ENCODE peak calls at places on chromosome 17, in seven cellular contexts. U is gastrocnemius medialis, F is uterus, P is IMR-90, L is A549, D is stomach, Z is spleen. B is an unnamed sample.

GRCh38 chr17:13725286-13725990 is 123.7 kb upstream of the HS3ST3A1 start:
- DNase-seq in P (peak), L (no peak), Z (no peak), U (no peak), F (no peak), D (no peak), B (no peak)

GRCh38 chr17:47203984-47204721 is 5.0 kb upstream of the MYL4 start:
- DNase-seq in F (no peak), U (no peak), L (no peak), Z (no peak), P (peak), D (no peak), B (no peak)

GRCh38 chr17:60077672-60078519 is 825 bp downstream of the HEATR6 start:
- DNase-seq in D (no peak), P (no peak), F (no peak), U (no peak), L (no peak), Z (no peak), B (no peak)

GRCh38 chr17:49987681-49988441 is 7.2 kb downstream of the DLX3 start:
- DNase-seq in F (no peak), P (no peak), D (no peak), L (no peak), U (no peak), Z (no peak), B (no peak)

GRCh38 chr17:38333635-38334295 is 10.0 kb downstream of the GPR179 start:
- DNase-seq in U (no peak), D (peak), Z (no peak), L (peak), F (no peak), P (no peak), B (no peak)

GRCh38 chr17:29615048-29615385 is 7.7 kb downstream of the CORO6 start:
- DNase-seq in D (no peak), U (no peak), Z (peak), P (no peak), L (no peak), F (no peak), B (no peak)

GRCh38 chr17:76558210-76559095 is 18.6 kb downstream of the PRCD start:
- DNase-seq in L (no peak), D (no peak), F (no peak), U (no peak), Z (no peak), P (peak), B (no peak)

GRCh38 chr17:51741447-51741846 is 417.1 kb downstream of the CA10 start:
- DNase-seq in U (no peak), D (no peak), Z (no peak), L (no peak), P (no peak), F (no peak), B (no peak)

GRCh38 chr17:31877911-31878702 is 19.1 kb upstream of the COPRS start:
- DNase-seq in F (no peak), D (no peak), L (no peak), Z (no peak), P (peak), U (no peak), B (no peak)

GRCh38 chr17:6994666-6995246 is 1.1 kb upstream of the ALOX12 start:
- DNase-seq in D (no peak), L (no peak), F (no peak), Z (no peak), P (peak), U (no peak), B (no peak)

GRCh38 chr17:51499906-51500305 is 239.6 kb downstream of the UTP18 start:
- DNase-seq in L (no peak), F (no peak), P (no peak), D (no peak), U (no peak), Z (no peak), B (no peak)

GRCh38 chr17:43418441-43419374 is 19.9 kb downstream of the ARL4D start:
- DNase-seq in D (no peak), L (peak), U (no peak), Z (no peak), P (peak), F (peak), B (no peak)

GRCh38 chr17:43356999-43357398 is 41.8 kb upstream of the ARL4D start:
- DNase-seq in U (peak), L (peak), D (no peak), F (peak), Z (no peak), P (peak), B (no peak)

GRCh38 chr17:35245196-35245486 is 2.3 kb downstream of the SLFN5 start:
- DNase-seq in D (no peak), F (no peak), U (no peak), P (peak), Z (no peak), L (peak), B (no peak)

GRCh38 chr17:52395308-52395707 is 236.8 kb upstream of the CA10 start:
- DNase-seq in L (no peak), P (no peak), U (no peak), D (no peak), F (no peak), Z (no peak), B (no peak)

GRCh38 chr17:29154516-29155234 is 25.5 kb downstream of the MYO18A start:
- DNase-seq in Z (no peak), U (no peak), P (no peak), D (peak), F (no peak), L (no peak), B (no peak)

GRCh38 chr17:81183316-81183715 is 17.3 kb upstream of the AATK start:
- DNase-seq in D (no peak), F (no peak), L (no peak), U (no peak), P (no peak), Z (no peak), B (no peak)

GRCh38 chr17:75785016-75785769 is 587 bp downstream of the UNK start:
- DNase-seq in Z (peak), L (peak), F (peak), P (peak), U (peak), D (peak), B (peak)

GRCh38 chr17:4234406-4234805 is 29.4 kb downstream of the ANKFY1 start:
- DNase-seq in D (no peak), Z (no peak), F (no peak), U (no peak), L (no peak), P (peak), B (no peak)

GRCh38 chr17:10125761-10126553 is 72.4 kb downstream of the GAS7 start:
- DNase-seq in L (no peak), Z (no peak), P (peak), D (no peak), F (peak), U (no peak), B (no peak)

GRCh38 chr17:1153795-1154546 is 25.8 kb downstream of the ABR start:
- DNase-seq in Z (no peak), U (no peak), D (no peak), L (peak), P (peak), F (peak), B (no peak)

GRCh38 chr17:66904760-66905637 is 59.5 kb upstream of the CACNG4 start:
- DNase-seq in Z (peak), P (peak), D (peak), L (peak), F (peak), U (no peak), B (no peak)

GRCh38 chr17:7586673-7587419 is 3.0 kb downstream of the SOX15 start:
- DNase-seq in D (peak), F (no peak), L (peak), P (no peak), Z (no peak), U (no peak), B (no peak)

GRCh38 chr17:6279659-6280058 is 155.3 kb downstream of the AIPL1 start:
- DNase-seq in L (no peak), U (no peak), D (no peak), Z (no peak), F (no peak), P (no peak), B (no peak)

DNA sequence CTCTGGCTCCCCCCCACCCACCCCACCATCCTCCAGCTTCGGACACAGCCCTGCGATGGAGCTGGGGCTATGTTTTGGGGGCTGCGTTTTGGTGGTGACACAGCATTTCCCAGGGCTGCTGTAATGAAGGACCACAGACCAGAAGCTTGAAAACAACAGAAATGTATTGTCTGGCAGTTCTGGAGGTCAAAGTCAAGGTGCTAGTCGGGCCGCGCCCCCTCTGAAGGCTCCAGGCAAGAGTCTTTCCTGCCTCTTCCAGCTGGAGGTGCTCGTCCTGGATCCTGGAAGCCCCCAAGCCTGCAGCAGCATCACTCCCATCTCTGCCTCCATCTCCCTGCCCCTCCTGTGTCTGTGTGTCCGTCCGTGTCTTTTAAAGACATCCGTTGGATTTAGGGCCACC is 50.8 kb downstream of the TBC1D16 start:
- DNase-seq in P (no peak), L (no peak), U (no peak), Z (peak), D (no peak), F (peak), B (no peak)
- TF ChIP-seq POLR2A in P (no peak), L (no peak), U (no peak), Z (no peak), D (no peak), F (no peak), B (no peak)

GRCh38 chr17:41655611-41656111 is 31.3 kb upstream of the KRT17 start:
- DNase-seq in F (no peak), U (no peak), P (no peak), Z (peak), L (no peak), D (peak), B (no peak)
- H3K27ac ChIP-seq in F (no peak), U (no peak), P (no peak), Z (no peak), L (peak), D (peak), B (peak)

GRCh38 chr17:27567563-27567859 is 63.5 kb upstream of the LGALS9 start:
- DNase-seq in L (no peak), P (no peak), F (no peak), D (no peak), Z (peak), U (no peak), B (no peak)

GRCh38 chr17:27564463-27564862 is 66.5 kb upstream of the LGALS9 start:
- DNase-seq in D (no peak), F (no peak), Z (peak), U (no peak), P (no peak), L (no peak), B (no peak)

GRCh38 chr17:27568216-27568615 is 62.8 kb upstream of the LGALS9 start:
- DNase-seq in L (no peak), Z (peak), U (no peak), D (no peak), P (no peak), F (no peak), B (no peak)

GRCh38 chr17:27566673-27567562 is 64.1 kb upstream of the LGALS9 start:
- DNase-seq in L (no peak), U (no peak), D (no peak), Z (peak), P (peak), F (no peak), B (no peak)

GRCh38 chr17:27565874-27566672 is 64.9 kb upstream of the LGALS9 start:
- DNase-seq in F (no peak), D (no peak), U (no peak), Z (peak), P (peak), L (no peak), B (no peak)
- TF ChIP-seq POLR2A in F (no peak), D (no peak), U (no peak), Z (no peak), P (no peak), L (no peak), B (no peak)

DNA sequence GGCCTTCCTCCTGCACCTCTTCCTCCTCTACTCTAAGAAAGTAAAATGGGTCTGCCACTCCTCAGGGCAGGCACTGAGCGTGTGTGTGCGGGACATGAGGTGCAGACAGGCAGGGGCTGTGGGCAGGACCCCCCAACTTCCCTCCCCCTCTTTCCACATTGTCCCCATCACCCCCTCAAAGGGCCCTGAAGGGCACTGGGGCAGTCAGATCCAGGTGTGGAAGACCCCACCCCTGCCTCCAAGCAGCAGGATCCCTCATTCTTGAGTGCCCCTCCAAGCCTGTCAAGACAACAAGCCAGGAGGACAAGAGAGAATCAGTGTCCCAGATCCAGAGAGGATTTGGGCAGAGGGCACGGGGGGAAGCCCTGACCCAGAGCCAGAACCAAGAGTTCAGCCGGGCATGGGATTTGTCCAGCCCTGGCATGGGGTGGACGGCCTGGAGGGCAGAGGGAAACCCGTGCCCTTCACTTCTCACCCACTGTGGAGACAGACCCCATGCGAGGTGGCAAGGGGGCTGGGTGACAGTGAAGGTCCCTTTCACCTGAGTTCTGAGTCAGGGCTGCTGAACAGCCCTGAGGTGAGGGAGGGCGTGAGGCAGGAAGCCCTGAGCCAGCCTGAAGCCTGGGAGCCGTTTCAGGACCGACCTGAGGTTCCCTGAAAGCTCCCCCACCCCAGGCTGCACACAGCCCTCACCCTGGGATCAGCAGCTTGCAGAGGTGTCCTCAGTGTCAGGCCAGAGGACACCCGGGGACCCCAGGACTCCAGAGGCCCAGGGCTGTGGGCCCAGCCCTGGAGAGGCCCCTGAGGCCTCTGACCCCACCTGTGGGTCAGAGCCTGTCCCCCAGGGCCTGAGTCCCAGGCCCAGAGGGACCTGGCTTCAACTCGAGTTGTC is 45.8 kb downstream of the USP22 start:
- DNase-seq in U (no peak), L (no peak), D (no peak), P (no peak), F (no peak), Z (peak), B (no peak)
- H3K27ac ChIP-seq in U (no peak), L (no peak), D (no peak), P (no peak), F (peak), Z (no peak), B (peak)

DNA sequence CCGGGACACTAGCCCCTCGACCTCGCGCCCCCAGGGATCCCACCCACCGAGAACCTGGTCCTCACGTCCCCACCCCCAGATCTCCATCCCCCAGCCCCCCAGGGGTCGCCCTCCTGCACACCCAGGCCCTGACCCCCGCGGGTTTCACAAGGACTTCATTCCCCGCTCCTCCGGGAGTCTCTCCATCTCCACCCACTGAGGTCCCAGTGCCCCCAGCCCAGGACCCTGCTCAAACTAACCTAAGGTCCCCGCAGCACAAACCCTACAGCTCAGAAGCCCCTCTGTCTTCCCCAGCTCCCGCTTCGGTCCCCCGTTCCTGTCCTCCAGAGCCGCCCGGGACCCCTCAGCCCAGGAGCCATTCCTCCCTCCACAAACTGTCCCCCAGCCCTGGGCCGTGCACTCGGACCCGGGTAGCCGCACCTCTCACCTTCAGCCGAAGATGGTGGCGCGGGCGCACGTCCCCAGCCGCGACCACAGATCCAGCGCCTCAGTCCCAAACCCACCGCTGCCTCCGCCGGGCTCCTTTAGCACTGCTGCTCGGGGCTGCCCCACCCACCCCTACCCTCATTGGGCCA is at the start of gene MYH10:
- DNase-seq in P (no peak), L (no peak), D (no peak), F (peak), U (no peak), Z (peak), B (no peak)
- TF ChIP-seq POLR2A in P (peak), L (peak), D (no peak), F (peak), U (peak), Z (no peak), B (no peak)

GRCh38 chr17:78095035-78095434 is 33.5 kb downstream of the TMC6 start:
- DNase-seq in U (no peak), D (no peak), P (no peak), F (no peak), Z (no peak), L (no peak), B (no peak)
- H3K27ac ChIP-seq in U (no peak), D (no peak), P (no peak), F (no peak), Z (no peak), L (no peak), B (no peak)

GRCh38 chr17:63446218-63446980 is at the start of gene CYB561:
- DNase-seq in Z (peak), D (peak), L (peak), P (peak), F (peak), U (peak), B (peak)
- TF ChIP-seq POLR2A in Z (no peak), D (no peak), L (peak), P (no peak), F (peak), U (peak), B (peak)

DNA sequence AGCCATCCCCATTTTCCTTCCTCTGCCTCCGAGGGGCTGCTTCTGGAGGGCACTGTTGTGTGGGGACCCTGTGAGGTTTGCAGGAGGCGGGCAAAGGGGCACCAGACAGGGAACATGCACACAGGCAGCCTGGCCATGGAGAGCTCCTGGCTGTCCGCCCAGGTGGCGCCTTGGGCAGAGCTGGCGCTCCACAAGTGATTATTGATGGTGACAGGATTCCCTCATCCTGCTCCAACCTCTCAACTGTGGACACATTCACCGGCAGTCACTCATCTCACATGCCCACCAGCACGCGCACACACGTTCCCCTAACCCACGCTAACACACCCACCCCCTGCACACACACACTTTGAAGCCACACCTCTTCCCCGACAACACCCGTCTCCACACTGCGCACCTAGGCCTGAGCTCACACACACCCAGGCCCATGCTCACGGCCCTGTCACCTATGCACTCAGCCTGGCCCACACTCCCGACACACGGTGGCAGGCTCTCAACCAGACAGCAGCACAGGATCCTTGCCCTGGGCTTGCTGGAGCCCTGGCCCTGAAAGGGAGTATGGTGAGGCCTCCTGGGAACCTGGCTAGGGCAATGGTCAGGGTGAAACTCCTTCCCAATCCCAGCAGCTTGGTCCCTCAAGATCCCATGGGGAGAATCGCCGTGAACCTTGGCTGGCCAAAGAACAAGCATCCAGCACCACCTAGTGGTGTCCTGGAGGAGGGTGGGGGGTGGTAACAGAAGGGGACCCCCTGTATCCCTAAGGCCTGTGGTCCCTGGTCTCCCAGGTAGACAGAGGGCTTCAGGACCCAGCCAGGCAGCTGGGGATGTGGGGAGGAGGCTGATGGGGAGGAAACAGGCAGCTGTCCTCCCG is 3.6 kb downstream of the PNMT start:
- DNase-seq in L (peak), P (peak), F (no peak), Z (peak), U (no peak), D (peak), B (no peak)
- H3K27ac ChIP-seq in L (no peak), P (no peak), F (no peak), Z (no peak), U (peak), D (no peak), B (no peak)

GRCh38 chr17:57006040-57006439 is 28.1 kb downstream of the SCPEP1 start:
- DNase-seq in U (no peak), F (no peak), L (no peak), D (no peak), P (no peak), Z (no peak), B (no peak)

GRCh38 chr17:57001541-57001940 is 23.6 kb downstream of the SCPEP1 start:
- DNase-seq in P (no peak), F (no peak), U (no peak), Z (no peak), L (no peak), D (no peak), B (no peak)

GRCh38 chr17:57004944-57005579 is 27.1 kb downstream of the SCPEP1 start:
- DNase-seq in Z (no peak), F (no peak), L (peak), D (peak), P (no peak), U (no peak), B (no peak)

GRCh38 chr17:56997313-56997712 is 19.4 kb downstream of the SCPEP1 start:
- DNase-seq in P (no peak), L (no peak), F (no peak), D (no peak), U (no peak), Z (no peak), B (no peak)

DNA sequence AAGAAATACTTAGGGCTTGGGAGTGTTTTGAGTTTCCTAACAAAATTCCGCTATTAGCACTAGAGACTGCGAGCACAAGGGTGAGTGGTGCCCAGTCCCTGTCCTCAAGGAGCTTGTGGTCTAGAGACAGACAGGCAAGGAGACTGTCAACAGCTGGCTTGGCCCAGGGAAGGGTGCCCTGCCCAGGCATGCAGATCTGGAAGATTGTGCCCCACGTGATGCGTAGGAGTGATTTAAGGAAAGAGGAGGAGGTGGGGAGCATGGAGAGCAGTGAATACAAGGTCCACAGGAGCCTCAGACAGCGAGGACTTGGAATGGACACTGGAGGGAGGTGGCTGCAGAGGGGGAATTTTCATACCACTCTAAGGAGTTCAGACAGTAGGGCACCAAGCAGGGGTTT is 25.0 kb downstream of the SCPEP1 start:
- DNase-seq in U (no peak), P (no peak), D (no peak), L (no peak), F (no peak), Z (no peak), B (no peak)
- TF ChIP-seq POLR2A in U (no peak), P (no peak), D (no peak), L (no peak), F (no peak), Z (no peak), B (no peak)